ENCODE peak calls at places on chromosomes 5 and 9, in four cellular contexts. B, V, O and Z are unnamed samples.

GRCh38 chr5:121251954-121252353 is 599.7 kb upstream of the FTMT start:
- DNase-seq in B (no peak), V (no peak), O (peak), Z (no peak)

GRCh38 chr9:17330097-17330496 is 195.3 kb downstream of the CNTLN start:
- DNase-seq in B (no peak), V (no peak), O (peak), Z (no peak)

GRCh38 chr9:121636978-121637377 is 14.5 kb upstream of the DAB2IP start:
- DNase-seq in B (no peak), V (no peak), O (no peak), Z (no peak)

GRCh38 chr9:125839322-125839721 is 92.1 kb downstream of the PBX3 start:
- DNase-seq in B (no peak), V (no peak), O (no peak), Z (no peak)

GRCh38 chr5:123881791-123882244 is 369.8 kb downstream of the CSNK1G3 start:
- DNase-seq in B (no peak), V (no peak), O (peak), Z (no peak)

GRCh38 chr5:72109625-72110024 is 2.4 kb downstream of the MAP1B start:
- DNase-seq in B (no peak), V (no peak), O (peak), Z (no peak)

GRCh38 chr5:179605026-179605833 is 18.2 kb downstream of the HNRNPH1 start:
- DNase-seq in B (no peak), V (no peak), O (peak), Z (no peak)

GRCh38 chr5:101783241-101784095 is 512.6 kb downstream of the SLCO4C1 start:
- DNase-seq in B (no peak), V (no peak), O (no peak), Z (no peak)

GRCh38 chr5:112174959-112175594 is 244.0 kb downstream of the EPB41L4A start:
- DNase-seq in B (no peak), V (peak), O (peak), Z (no peak)

GRCh38 chr5:66769839-66770617 is 173.8 kb downstream of the MAST4 start:
- DNase-seq in B (peak), V (peak), O (peak), Z (peak)

GRCh38 chr5:147190236-147190815 is 44.5 kb upstream of the STK32A start:
- DNase-seq in B (no peak), V (no peak), O (peak), Z (no peak)

GRCh38 chr5:38554860-38555259 is 1.6 kb downstream of the LIFR start:
- DNase-seq in B (no peak), V (no peak), O (no peak), Z (no peak)
- H3K4me3 ChIP-seq in B (no peak), V (no peak), O (peak), Z (no peak)

GRCh38 chr5:76622076-76622475 is 1.1 kb downstream of the F2RL2 start:
- DNase-seq in B (no peak), V (no peak), O (no peak), Z (no peak)
- H3K4me3 ChIP-seq in B (no peak), V (no peak), O (no peak), Z (no peak)

DNA sequence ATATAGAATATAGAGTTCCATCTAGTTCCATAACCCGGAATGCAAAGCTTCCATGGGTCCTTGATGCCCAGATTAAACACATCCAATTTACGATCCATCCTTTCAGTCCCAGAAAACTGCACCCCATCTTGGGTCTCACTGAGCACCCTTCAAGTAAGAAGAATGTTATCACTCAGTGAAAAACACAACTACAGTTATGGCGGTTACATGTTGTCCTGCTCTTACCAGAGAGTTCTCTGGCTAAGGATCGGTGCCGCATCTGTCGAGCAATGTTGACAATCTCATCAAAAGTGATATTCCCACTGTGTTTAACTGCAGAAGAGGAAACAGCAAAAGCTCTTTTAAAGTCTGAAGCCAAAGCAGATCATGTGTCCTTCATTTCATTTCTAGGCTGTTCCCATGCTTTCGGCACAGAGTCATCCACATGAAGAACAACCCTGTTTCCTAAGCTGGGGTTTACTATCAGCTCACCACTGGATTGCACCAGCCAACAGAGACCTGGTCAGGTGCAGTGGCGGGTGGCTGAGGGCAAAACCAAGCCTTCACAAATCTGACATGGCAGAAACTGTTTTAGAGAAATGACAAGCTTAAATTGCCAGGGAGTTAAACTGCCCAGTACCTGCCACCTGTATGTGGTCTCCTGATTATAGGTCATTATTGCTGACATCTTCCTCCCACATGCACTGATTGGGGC is 2.9 kb downstream of the RPL12 start:
- DNase-seq in B (no peak), V (no peak), O (peak), Z (no peak)
- H3K4me3 ChIP-seq in B (no peak), V (no peak), O (peak), Z (peak)

DNA sequence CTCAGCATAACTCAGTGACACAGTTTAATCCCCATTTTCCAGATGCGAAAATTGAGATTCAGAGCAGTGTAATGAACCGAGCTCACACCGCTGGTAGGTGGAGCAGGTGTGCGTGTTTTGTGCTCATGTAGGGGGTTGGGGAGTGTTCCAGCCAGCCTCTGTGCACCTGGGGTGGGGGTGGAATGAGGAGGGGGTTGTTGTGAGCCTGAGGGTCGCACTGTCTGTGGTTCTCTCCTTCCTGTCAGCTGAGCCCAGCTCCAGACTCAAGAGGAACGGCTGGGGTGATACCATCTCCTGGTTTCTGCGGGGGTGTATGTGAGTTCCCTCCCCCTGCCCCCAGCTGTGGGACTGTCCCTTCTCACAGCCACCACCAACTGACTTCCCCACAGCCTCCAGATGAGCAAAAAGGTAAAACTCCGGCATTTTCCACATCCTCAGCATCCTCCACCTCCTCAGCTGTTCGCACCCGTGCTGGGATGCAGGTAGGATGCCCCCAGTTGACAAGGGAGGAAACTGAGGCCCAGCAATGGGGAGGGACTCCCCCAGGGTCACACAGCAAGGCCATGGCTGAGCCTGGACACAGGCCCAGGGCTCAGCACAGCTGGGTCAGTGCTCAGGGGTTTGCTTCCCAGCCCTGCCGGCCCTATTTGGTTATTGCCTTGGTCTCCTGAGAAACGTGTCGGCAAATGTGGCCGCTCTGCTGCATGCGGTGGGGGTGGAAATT is 2.1 kb downstream of the SH2D3C start:
- DNase-seq in B (peak), V (no peak), O (no peak), Z (no peak)
- H3K4me3 ChIP-seq in B (no peak), V (no peak), O (no peak), Z (no peak)

GRCh38 chr9:133655701-133656100 is 19.5 kb downstream of the DBH start:
- DNase-seq in B (no peak), V (no peak), O (no peak), Z (no peak)

GRCh38 chr9:133657120-133657661 is 21.0 kb downstream of the DBH start:
- DNase-seq in B (no peak), V (no peak), O (peak), Z (no peak)

GRCh38 chr9:133659566-133659965 is 23.4 kb downstream of the DBH start:
- DNase-seq in B (no peak), V (no peak), O (no peak), Z (no peak)

GRCh38 chr9:133656211-133657119 is 20.3 kb downstream of the DBH start:
- DNase-seq in B (no peak), V (no peak), O (no peak), Z (no peak)

GRCh38 chr9:133658442-133659431 is 22.6 kb downstream of the DBH start:
- DNase-seq in B (peak), V (peak), O (peak), Z (no peak)
- H3K4me3 ChIP-seq in B (no peak), V (peak), O (peak), Z (no peak)

GRCh38 chr9:959914-960313 is 16.5 kb upstream of the DMRT3 start:
- DNase-seq in B (no peak), V (no peak), O (no peak), Z (no peak)
- H3K4me3 ChIP-seq in B (no peak), V (no peak), O (no peak), Z (no peak)